ENCODE peak calls at places on chromosomes 11 and 22, in eight cellular contexts. One of them, this sample, is unnamed.

GRCh38 chr11:73981051-73981805 is 1.4 kb downstream of the UCP2 start:
- DNase-seq in type B pancreatic cell: no peak
- DNase-seq in neural progenitor cell: no peak
- DNase-seq in endothelial cell: no peak
- DNase-seq in chondrocyte: peak
- DNase-seq in brain microvascular endothelial cell: no peak
- DNase-seq in heart left ventricle: no peak
- DNase-seq in transverse colon: no peak
- DNase-seq in this sample: no peak

GRCh38 chr22:43923191-43923590 is 414 bp upstream of the PNPLA3 start:
- DNase-seq in brain microvascular endothelial cell: no peak
- DNase-seq in chondrocyte: no peak
- DNase-seq in type B pancreatic cell: no peak
- DNase-seq in transverse colon: no peak
- DNase-seq in heart left ventricle: no peak
- DNase-seq in neural progenitor cell: no peak
- DNase-seq in endothelial cell: no peak
- DNase-seq in this sample: no peak

GRCh38 chr11:44931466-44931865 is 19.2 kb downstream of the TP53I11 start:
- DNase-seq in heart left ventricle: no peak
- DNase-seq in chondrocyte: no peak
- DNase-seq in neural progenitor cell: peak
- DNase-seq in endothelial cell: no peak
- DNase-seq in type B pancreatic cell: no peak
- DNase-seq in brain microvascular endothelial cell: no peak
- DNase-seq in transverse colon: no peak
- DNase-seq in this sample: no peak

GRCh38 chr11:5922749-5923426 is 19.2 kb upstream of the OR56A3 start:
- DNase-seq in endothelial cell: no peak
- DNase-seq in chondrocyte: no peak
- DNase-seq in neural progenitor cell: no peak
- DNase-seq in type B pancreatic cell: no peak
- DNase-seq in transverse colon: no peak
- DNase-seq in brain microvascular endothelial cell: peak
- DNase-seq in heart left ventricle: no peak
- DNase-seq in this sample: no peak

GRCh38 chr11:118918128-118918685 is 7.5 kb downstream of the BCL9L start:
- DNase-seq in neural progenitor cell: peak
- DNase-seq in transverse colon: peak
- DNase-seq in brain microvascular endothelial cell: peak
- DNase-seq in heart left ventricle: peak
- DNase-seq in type B pancreatic cell: peak
- DNase-seq in chondrocyte: no peak
- DNase-seq in endothelial cell: no peak
- DNase-seq in this sample: no peak

GRCh38 chr11:115418081-115418480 is 86.1 kb downstream of the CADM1 start:
- DNase-seq in chondrocyte: no peak
- DNase-seq in heart left ventricle: no peak
- DNase-seq in type B pancreatic cell: no peak
- DNase-seq in endothelial cell: no peak
- DNase-seq in neural progenitor cell: no peak
- DNase-seq in transverse colon: no peak
- DNase-seq in brain microvascular endothelial cell: no peak
- DNase-seq in this sample: no peak

GRCh38 chr22:17537155-17537554 is 26.1 kb upstream of the SLC25A18 start:
- DNase-seq in heart left ventricle: no peak
- DNase-seq in brain microvascular endothelial cell: no peak
- DNase-seq in neural progenitor cell: no peak
- DNase-seq in chondrocyte: no peak
- DNase-seq in transverse colon: no peak
- DNase-seq in endothelial cell: no peak
- DNase-seq in type B pancreatic cell: no peak
- DNase-seq in this sample: no peak

GRCh38 chr11:72244317-72245231 is 598 bp upstream of the PHOX2A start:
- DNase-seq in neural progenitor cell: peak
- DNase-seq in chondrocyte: peak
- DNase-seq in transverse colon: no peak
- DNase-seq in endothelial cell: no peak
- DNase-seq in brain microvascular endothelial cell: no peak
- DNase-seq in type B pancreatic cell: peak
- DNase-seq in heart left ventricle: no peak
- DNase-seq in this sample: no peak

GRCh38 chr11:123841189-123841588 is 35.0 kb upstream of the OR6M1 start:
- DNase-seq in endothelial cell: no peak
- DNase-seq in neural progenitor cell: no peak
- DNase-seq in heart left ventricle: no peak
- DNase-seq in transverse colon: no peak
- DNase-seq in type B pancreatic cell: no peak
- DNase-seq in brain microvascular endothelial cell: no peak
- DNase-seq in chondrocyte: no peak
- DNase-seq in this sample: no peak

GRCh38 chr11:47980907-47981621 is 705 bp downstream of the PTPRJ start:
- DNase-seq in type B pancreatic cell: peak
- DNase-seq in heart left ventricle: peak
- DNase-seq in neural progenitor cell: peak
- DNase-seq in chondrocyte: no peak
- DNase-seq in brain microvascular endothelial cell: no peak
- DNase-seq in endothelial cell: peak
- DNase-seq in transverse colon: peak
- DNase-seq in this sample: no peak

GRCh38 chr11:22656128-22656527 is 10.3 kb upstream of the GAS2 start:
- DNase-seq in brain microvascular endothelial cell: no peak
- DNase-seq in endothelial cell: no peak
- DNase-seq in heart left ventricle: no peak
- DNase-seq in chondrocyte: no peak
- DNase-seq in neural progenitor cell: no peak
- DNase-seq in transverse colon: no peak
- DNase-seq in type B pancreatic cell: no peak
- DNase-seq in this sample: no peak

GRCh38 chr11:67489203-67489859 is 6.5 kb downstream of the AIP start:
- DNase-seq in endothelial cell: no peak
- DNase-seq in neural progenitor cell: no peak
- DNase-seq in brain microvascular endothelial cell: no peak
- DNase-seq in transverse colon: peak
- DNase-seq in heart left ventricle: no peak
- DNase-seq in chondrocyte: peak
- DNase-seq in type B pancreatic cell: no peak
- DNase-seq in this sample: no peak

GRCh38 chr22:45516923-45517675 is 14.4 kb downstream of the FBLN1 start:
- DNase-seq in transverse colon: no peak
- DNase-seq in endothelial cell: no peak
- DNase-seq in heart left ventricle: no peak
- DNase-seq in neural progenitor cell: peak
- DNase-seq in type B pancreatic cell: no peak
- DNase-seq in brain microvascular endothelial cell: peak
- DNase-seq in chondrocyte: no peak
- DNase-seq in this sample: no peak

GRCh38 chr22:48755332-48755949 is 1072.2 kb downstream of the BRD1 start:
- DNase-seq in transverse colon: no peak
- DNase-seq in neural progenitor cell: no peak
- DNase-seq in chondrocyte: peak
- DNase-seq in brain microvascular endothelial cell: no peak
- DNase-seq in type B pancreatic cell: peak
- DNase-seq in endothelial cell: no peak
- DNase-seq in heart left ventricle: no peak
- DNase-seq in this sample: no peak

GRCh38 chr22:42368379-42369249 is 63.6 kb downstream of the NFAM1 start:
- DNase-seq in brain microvascular endothelial cell: no peak
- DNase-seq in endothelial cell: no peak
- DNase-seq in chondrocyte: no peak
- DNase-seq in type B pancreatic cell: no peak
- DNase-seq in transverse colon: peak
- DNase-seq in neural progenitor cell: peak
- DNase-seq in heart left ventricle: no peak
- DNase-seq in this sample: no peak

GRCh38 chr11:15170170-15170569 is 55.4 kb downstream of the INSC start:
- DNase-seq in transverse colon: no peak
- DNase-seq in heart left ventricle: no peak
- DNase-seq in endothelial cell: no peak
- DNase-seq in brain microvascular endothelial cell: no peak
- DNase-seq in neural progenitor cell: no peak
- DNase-seq in type B pancreatic cell: no peak
- DNase-seq in chondrocyte: no peak
- DNase-seq in this sample: no peak

GRCh38 chr11:6371825-6372224 is 18.4 kb upstream of the SMPD1 start:
- DNase-seq in endothelial cell: no peak
- DNase-seq in transverse colon: no peak
- DNase-seq in chondrocyte: no peak
- DNase-seq in brain microvascular endothelial cell: no peak
- DNase-seq in type B pancreatic cell: no peak
- DNase-seq in heart left ventricle: no peak
- DNase-seq in neural progenitor cell: no peak
- DNase-seq in this sample: no peak

DNA sequence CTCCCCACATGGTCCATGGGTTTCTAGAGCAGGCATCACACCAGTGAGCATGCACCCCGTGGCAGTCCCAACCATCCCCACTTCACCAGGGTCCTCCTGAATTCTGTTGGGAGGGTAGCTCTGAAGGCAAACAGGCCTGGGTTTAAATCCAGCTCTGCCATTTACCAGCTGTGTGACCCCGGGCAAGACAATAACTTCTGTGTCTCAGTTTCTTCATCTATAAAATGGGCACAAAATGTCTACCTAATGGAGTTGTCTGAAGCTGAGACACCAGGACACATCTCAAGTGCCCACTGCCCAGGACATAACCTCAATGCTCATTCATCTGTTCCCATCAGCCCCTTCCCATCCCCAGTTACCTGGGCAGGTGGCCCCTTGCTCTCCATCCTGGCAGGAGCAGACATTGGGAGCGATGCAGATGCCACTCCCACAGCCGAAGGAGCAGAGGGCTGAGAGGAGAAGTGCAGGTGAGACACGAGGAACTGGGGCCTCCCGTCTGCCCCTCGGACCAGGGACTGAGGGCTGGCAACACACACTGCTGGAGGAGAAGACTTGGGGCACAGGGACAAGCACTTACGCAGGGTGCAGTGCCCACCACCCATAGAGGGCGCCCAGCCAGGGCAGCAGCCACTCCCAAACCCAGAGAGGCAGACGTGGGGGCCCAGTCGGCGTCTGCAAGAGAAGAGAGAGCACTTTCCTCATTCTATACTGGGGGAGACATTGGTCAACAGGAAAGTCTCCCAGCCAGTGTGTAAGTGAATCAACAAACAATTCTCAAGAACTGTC is 4.0 kb downstream of the VWCE start:
- DNase-seq in type B pancreatic cell: no peak
- DNase-seq in neural progenitor cell: no peak
- DNase-seq in chondrocyte: no peak
- DNase-seq in heart left ventricle: no peak
- DNase-seq in transverse colon: no peak
- DNase-seq in brain microvascular endothelial cell: no peak
- DNase-seq in endothelial cell: no peak
- DNase-seq in this sample: no peak
- TF ChIP-seq CTCF in type B pancreatic cell: no peak
- TF ChIP-seq CTCF in neural progenitor cell: peak
- TF ChIP-seq CTCF in chondrocyte: peak
- TF ChIP-seq CTCF in heart left ventricle: no peak
- TF ChIP-seq CTCF in transverse colon: no peak
- TF ChIP-seq CTCF in brain microvascular endothelial cell: peak
- TF ChIP-seq CTCF in endothelial cell: no peak
- TF ChIP-seq CTCF in this sample: no peak

DNA sequence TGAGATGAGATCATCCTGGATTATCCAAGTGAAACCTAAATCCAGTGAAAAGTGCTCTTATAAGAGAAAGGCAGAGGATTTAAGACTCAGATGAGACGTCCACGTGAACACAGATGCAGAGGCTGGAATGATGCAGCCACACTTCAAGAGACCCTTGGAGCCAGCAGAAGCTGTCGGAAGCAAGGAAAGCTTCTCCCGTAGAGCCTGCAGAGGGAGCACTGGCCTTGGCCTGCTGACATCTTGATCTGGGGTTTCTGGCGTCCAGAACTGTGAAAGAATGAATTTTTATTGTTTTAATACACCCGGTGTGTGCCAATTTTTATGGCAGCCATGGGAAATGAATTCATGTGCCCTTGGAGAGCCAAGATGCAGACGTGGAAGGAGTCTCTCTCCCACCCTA is 407.0 kb upstream of the B3GAT1 start:
- DNase-seq in endothelial cell: peak
- DNase-seq in brain microvascular endothelial cell: no peak
- DNase-seq in chondrocyte: no peak
- DNase-seq in type B pancreatic cell: no peak
- DNase-seq in heart left ventricle: no peak
- DNase-seq in neural progenitor cell: peak
- DNase-seq in transverse colon: no peak
- DNase-seq in this sample: no peak
- TF ChIP-seq CTCF in endothelial cell: no peak
- TF ChIP-seq CTCF in brain microvascular endothelial cell: no peak
- TF ChIP-seq CTCF in chondrocyte: peak
- TF ChIP-seq CTCF in type B pancreatic cell: peak
- TF ChIP-seq CTCF in heart left ventricle: no peak
- TF ChIP-seq CTCF in neural progenitor cell: peak
- TF ChIP-seq CTCF in transverse colon: no peak
- TF ChIP-seq CTCF in this sample: no peak

GRCh38 chr11:75402002-75402773 is 2.9 kb downstream of the RPS3 start:
- DNase-seq in transverse colon: no peak
- DNase-seq in endothelial cell: no peak
- DNase-seq in neural progenitor cell: no peak
- DNase-seq in brain microvascular endothelial cell: no peak
- DNase-seq in type B pancreatic cell: no peak
- DNase-seq in heart left ventricle: no peak
- DNase-seq in chondrocyte: no peak
- DNase-seq in this sample: no peak

GRCh38 chr11:75403037-75403436 is 3.7 kb downstream of the RPS3 start:
- DNase-seq in type B pancreatic cell: no peak
- DNase-seq in transverse colon: no peak
- DNase-seq in brain microvascular endothelial cell: no peak
- DNase-seq in neural progenitor cell: no peak
- DNase-seq in chondrocyte: no peak
- DNase-seq in heart left ventricle: no peak
- DNase-seq in endothelial cell: no peak
- DNase-seq in this sample: no peak

GRCh38 chr11:75400110-75400865 is 970 bp downstream of the RPS3 start:
- DNase-seq in transverse colon: no peak
- DNase-seq in type B pancreatic cell: no peak
- DNase-seq in chondrocyte: no peak
- DNase-seq in heart left ventricle: no peak
- DNase-seq in neural progenitor cell: no peak
- DNase-seq in endothelial cell: no peak
- DNase-seq in brain microvascular endothelial cell: no peak
- DNase-seq in this sample: no peak

GRCh38 chr11:75398906-75399305 is 412 bp upstream of the RPS3 start:
- DNase-seq in heart left ventricle: no peak
- DNase-seq in brain microvascular endothelial cell: no peak
- DNase-seq in type B pancreatic cell: no peak
- DNase-seq in transverse colon: no peak
- DNase-seq in chondrocyte: no peak
- DNase-seq in neural progenitor cell: no peak
- DNase-seq in endothelial cell: no peak
- DNase-seq in this sample: no peak

GRCh38 chr11:75399344-75400109 is at the start of gene RPS3:
- DNase-seq in neural progenitor cell: peak
- DNase-seq in heart left ventricle: peak
- DNase-seq in chondrocyte: peak
- DNase-seq in type B pancreatic cell: peak
- DNase-seq in transverse colon: peak
- DNase-seq in brain microvascular endothelial cell: peak
- DNase-seq in endothelial cell: peak
- DNase-seq in this sample: peak
- TF ChIP-seq CTCF in neural progenitor cell: peak
- TF ChIP-seq CTCF in heart left ventricle: peak
- TF ChIP-seq CTCF in chondrocyte: peak
- TF ChIP-seq CTCF in type B pancreatic cell: peak
- TF ChIP-seq CTCF in transverse colon: peak
- TF ChIP-seq CTCF in brain microvascular endothelial cell: peak
- TF ChIP-seq CTCF in endothelial cell: no peak
- TF ChIP-seq CTCF in this sample: no peak

GRCh38 chr22:32828150-32828549 is 26.6 kb downstream of the TIMP3 start:
- DNase-seq in chondrocyte: no peak
- DNase-seq in type B pancreatic cell: no peak
- DNase-seq in neural progenitor cell: no peak
- DNase-seq in transverse colon: no peak
- DNase-seq in brain microvascular endothelial cell: no peak
- DNase-seq in heart left ventricle: no peak
- DNase-seq in endothelial cell: no peak
- DNase-seq in this sample: no peak
- TF ChIP-seq CTCF in chondrocyte: peak
- TF ChIP-seq CTCF in type B pancreatic cell: no peak
- TF ChIP-seq CTCF in neural progenitor cell: no peak
- TF ChIP-seq CTCF in transverse colon: no peak
- TF ChIP-seq CTCF in brain microvascular endothelial cell: peak
- TF ChIP-seq CTCF in heart left ventricle: peak
- TF ChIP-seq CTCF in endothelial cell: no peak
- TF ChIP-seq CTCF in this sample: no peak